ENCODE peak calls at places on chromosomes 16 and 17, in ten cellular contexts. K is stimulated activated CD4-positive, alpha-beta T cell treated with anti-CD3 and anti-CD28 coated beads, TNF-alpha, amount 100 ng/mL, for 48 hours; L is NCI-H69; Y is fibroblast of lung; Q is Ammon's horn; X is endothelial cell; V is cardiac fibroblast; G is mucosa of descending colon; Z is GM10248; A is hippocampal formation. I is an unnamed sample.
A peak's percentile ranks its signal among the peaks of the same experiment; 100 is the strongest.

GRCh38 chr17:4999429-5000093 is 1.8 kb downstream of the KIF1C start:
- DNase-seq in X (no peak), A (no peak), Y (no peak), Q (no peak), Z (peak; percentile 42), G (no peak), L (no peak), V (no peak), K (no peak), I (no peak)

GRCh38 chr17:52201764-52202571 is 43.5 kb upstream of the CA10 start:
- DNase-seq in V (no peak), Z (no peak), X (no peak), K (no peak), L (no peak), G (no peak), Q (no peak), A (no peak), Y (no peak), I (no peak)

GRCh38 chr16:57977418-57978069 is 6.6 kb upstream of the CNGB1 start:
- DNase-seq in X (no peak), Y (no peak), L (no peak), A (no peak), V (no peak), K (no peak), Q (no peak), Z (no peak), G (no peak), I (no peak)

GRCh38 chr17:30503558-30503957 is 26.4 kb downstream of the GOSR1 start:
- DNase-seq in K (no peak), Q (no peak), Y (peak; percentile 13), X (no peak), G (no peak), L (no peak), V (no peak), A (no peak), Z (no peak), I (no peak)

GRCh38 chr17:16407911-16408588 is 7.3 kb upstream of the TRPV2 start:
- DNase-seq in Z (peak; percentile 87), X (no peak), G (no peak), A (peak; percentile 49), K (no peak), Y (peak; percentile 43), Q (peak; percentile 76), L (peak; percentile 72), V (peak; percentile 60), I (peak; percentile 50)

GRCh38 chr16:19290860-19291259 is 5.3 kb downstream of the CLEC19A start:
- DNase-seq in X (no peak), V (no peak), A (no peak), Q (no peak), L (no peak), Z (no peak), G (no peak), K (no peak), Y (no peak), I (no peak)

GRCh38 chr17:66355510-66355909 is 53.1 kb downstream of the PRKCA start:
- DNase-seq in Q (no peak), L (no peak), X (no peak), Z (no peak), K (no peak), G (no peak), V (no peak), A (no peak), Y (no peak), I (no peak)

GRCh38 chr17:10053976-10054551 is 144.3 kb downstream of the GAS7 start:
- DNase-seq in X (no peak), G (no peak), Y (no peak), Q (no peak), Z (no peak), K (no peak), V (no peak), A (no peak), L (no peak), I (no peak)

GRCh38 chr16:85472514-85472913 is 140.6 kb upstream of the GSE1 start:
- DNase-seq in L (no peak), X (no peak), Q (no peak), G (no peak), Y (no peak), A (no peak), K (no peak), Z (no peak), V (no peak), I (no peak)

GRCh38 chr17:61251939-61252865 is 147.4 kb upstream of the TBX2 start:
- DNase-seq in Z (no peak), Y (peak; percentile 97), Q (peak; percentile 73), L (no peak), A (no peak), G (peak; percentile 88), X (no peak), V (peak; percentile 100), K (no peak), I (peak; percentile 50)

GRCh38 chr16:27470567-27471431 is 68.8 kb downstream of the IL21R start:
- DNase-seq in X (no peak), Y (peak; percentile 56), A (no peak), Z (no peak), K (no peak), V (peak; percentile 58), Q (no peak), G (peak; percentile 26), L (no peak), I (no peak)

GRCh38 chr17:73891001-73891400 is 246.8 kb upstream of the SDK2 start:
- DNase-seq in X (no peak), V (no peak), A (no peak), Y (no peak), K (no peak), Z (no peak), L (no peak), Q (no peak), G (no peak), I (no peak)

GRCh38 chr17:61717352-61717751 is 126.3 kb upstream of the NACA2 start:
- DNase-seq in A (no peak), Z (no peak), V (no peak), K (no peak), G (no peak), L (no peak), Y (no peak), Q (no peak), X (no peak), I (no peak)

GRCh38 chr16:84988328-84989080 is 22.8 kb downstream of the ZDHHC7 start:
- DNase-seq in G (no peak), A (no peak), X (no peak), Q (no peak), K (no peak), V (no peak), Y (no peak), L (no peak), Z (no peak), I (no peak)

I was measured in midbrain.